ENCODE peak calls at places on chromosomes 3 and 15, in six cellular contexts. One of them, this sample, is unnamed.

GRCh38 chr3:38556640-38557358 is 60.7 kb downstream of the EXOG start:
- DNase-seq in NB4: no peak
- DNase-seq in PC-3: no peak
- DNase-seq in astrocyte of the cerebellum: no peak
- DNase-seq in cardiac fibroblast: no peak
- DNase-seq in endothelial cell: no peak
- DNase-seq in this sample: no peak

GRCh38 chr15:63894662-63894949 is 60.9 kb upstream of the HERC1 start:
- DNase-seq in NB4: no peak
- DNase-seq in PC-3: no peak
- DNase-seq in astrocyte of the cerebellum: no peak
- DNase-seq in cardiac fibroblast: no peak
- DNase-seq in endothelial cell: no peak
- DNase-seq in this sample: no peak

GRCh38 chr3:3906171-3906570 is 106.9 kb downstream of the LRRN1 start:
- DNase-seq in NB4: no peak
- DNase-seq in PC-3: no peak
- DNase-seq in astrocyte of the cerebellum: no peak
- DNase-seq in cardiac fibroblast: no peak
- DNase-seq in endothelial cell: no peak
- DNase-seq in this sample: no peak

GRCh38 chr3:136626448-136626847 is 125.7 kb downstream of the STAG1 start:
- DNase-seq in NB4: no peak
- DNase-seq in PC-3: peak; percentile 32
- DNase-seq in astrocyte of the cerebellum: no peak
- DNase-seq in cardiac fibroblast: peak; percentile 25
- DNase-seq in endothelial cell: no peak
- DNase-seq in this sample: no peak

GRCh38 chr3:54343495-54343894 is 221.1 kb downstream of the CACNA2D3 start:
- DNase-seq in NB4: no peak
- DNase-seq in PC-3: no peak
- DNase-seq in astrocyte of the cerebellum: no peak
- DNase-seq in cardiac fibroblast: no peak
- DNase-seq in endothelial cell: no peak
- DNase-seq in this sample: no peak

GRCh38 chr3:9808345-9809037 is 1.6 kb upstream of the TTLL3 start:
- DNase-seq in NB4: peak; percentile 56
- DNase-seq in PC-3: peak; percentile 63
- DNase-seq in astrocyte of the cerebellum: no peak
- DNase-seq in cardiac fibroblast: peak; percentile 48
- DNase-seq in endothelial cell: peak; percentile 27
- DNase-seq in this sample: no peak

GRCh38 chr3:197487911-197488391 is 67.8 kb downstream of the BDH1 start:
- DNase-seq in NB4: no peak
- DNase-seq in PC-3: peak; percentile 94
- DNase-seq in astrocyte of the cerebellum: peak; percentile 97
- DNase-seq in cardiac fibroblast: peak; percentile 99
- DNase-seq in endothelial cell: no peak
- DNase-seq in this sample: peak; percentile 95

GRCh38 chr3:80542476-80542875 is 774.7 kb upstream of the ROBO1 start:
- DNase-seq in NB4: no peak
- DNase-seq in PC-3: no peak
- DNase-seq in astrocyte of the cerebellum: no peak
- DNase-seq in cardiac fibroblast: no peak
- DNase-seq in endothelial cell: no peak
- DNase-seq in this sample: no peak

GRCh38 chr3:53837331-53837730 is 8.9 kb downstream of the CHDH start:
- DNase-seq in NB4: no peak
- DNase-seq in PC-3: no peak
- DNase-seq in astrocyte of the cerebellum: no peak
- DNase-seq in cardiac fibroblast: no peak
- DNase-seq in endothelial cell: no peak
- DNase-seq in this sample: no peak

GRCh38 chr3:183158552-183159006 is 4.0 kb downstream of the LAMP3 start:
- DNase-seq in NB4: peak; percentile 76
- DNase-seq in PC-3: no peak
- DNase-seq in astrocyte of the cerebellum: peak; percentile 19
- DNase-seq in cardiac fibroblast: peak; percentile 86
- DNase-seq in endothelial cell: no peak
- DNase-seq in this sample: peak; percentile 40

GRCh38 chr3:105398407-105398806 is 31.7 kb downstream of the ALCAM start:
- DNase-seq in NB4: no peak
- DNase-seq in PC-3: peak; percentile 26
- DNase-seq in astrocyte of the cerebellum: no peak
- DNase-seq in cardiac fibroblast: no peak
- DNase-seq in endothelial cell: no peak
- DNase-seq in this sample: no peak

GRCh38 chr3:131756405-131756804 is 253.6 kb upstream of the MRPL3 start:
- DNase-seq in NB4: no peak
- DNase-seq in PC-3: no peak
- DNase-seq in astrocyte of the cerebellum: no peak
- DNase-seq in cardiac fibroblast: no peak
- DNase-seq in endothelial cell: no peak
- DNase-seq in this sample: no peak

GRCh38 chr3:8486434-8486833 is 15.2 kb upstream of the LMCD1 start:
- DNase-seq in NB4: no peak
- DNase-seq in PC-3: no peak
- DNase-seq in astrocyte of the cerebellum: no peak
- DNase-seq in cardiac fibroblast: no peak
- DNase-seq in endothelial cell: no peak
- DNase-seq in this sample: no peak

GRCh38 chr3:128278130-128278529 is 124.8 kb downstream of the EEFSEC start:
- DNase-seq in NB4: no peak
- DNase-seq in PC-3: no peak
- DNase-seq in astrocyte of the cerebellum: no peak
- DNase-seq in cardiac fibroblast: no peak
- DNase-seq in endothelial cell: no peak
- DNase-seq in this sample: no peak

GRCh38 chr3:31733234-31733667 is 200.5 kb downstream of the STT3B start:
- DNase-seq in NB4: no peak
- DNase-seq in PC-3: peak; percentile 58
- DNase-seq in astrocyte of the cerebellum: no peak
- DNase-seq in cardiac fibroblast: no peak
- DNase-seq in endothelial cell: no peak
- DNase-seq in this sample: peak; percentile 47

GRCh38 chr3:127853681-127854080 is 31.4 kb upstream of the MGLL start:
- DNase-seq in NB4: no peak
- DNase-seq in PC-3: peak; percentile 43
- DNase-seq in astrocyte of the cerebellum: no peak
- DNase-seq in cardiac fibroblast: no peak
- DNase-seq in endothelial cell: no peak
- DNase-seq in this sample: no peak

GRCh38 chr3:157082305-157082981 is 77.5 kb downstream of the CCNL1 start:
- DNase-seq in NB4: no peak
- DNase-seq in PC-3: peak; percentile 92
- DNase-seq in astrocyte of the cerebellum: peak; percentile 59
- DNase-seq in cardiac fibroblast: peak; percentile 80
- DNase-seq in endothelial cell: no peak
- DNase-seq in this sample: peak; percentile 78

GRCh38 chr15:41490355-41490754 is 3.3 kb upstream of the ITPKA start:
- DNase-seq in NB4: peak; percentile 90
- DNase-seq in PC-3: peak; percentile 94
- DNase-seq in astrocyte of the cerebellum: peak; percentile 81
- DNase-seq in cardiac fibroblast: peak; percentile 98
- DNase-seq in endothelial cell: no peak
- DNase-seq in this sample: peak; percentile 23

GRCh38 chr3:178971614-178972013 is 100.0 kb downstream of the ZMAT3 start:
- DNase-seq in NB4: no peak
- DNase-seq in PC-3: peak; percentile 66
- DNase-seq in astrocyte of the cerebellum: no peak
- DNase-seq in cardiac fibroblast: no peak
- DNase-seq in endothelial cell: no peak
- DNase-seq in this sample: no peak

GRCh38 chr15:84108725-84109124 is 126.8 kb upstream of the GOLGA6L4 start:
- DNase-seq in NB4: no peak
- DNase-seq in PC-3: peak; percentile 53
- DNase-seq in astrocyte of the cerebellum: no peak
- DNase-seq in cardiac fibroblast: peak; percentile 48
- DNase-seq in endothelial cell: no peak
- DNase-seq in this sample: no peak
- TF ChIP-seq CTCF in NB4: no peak
- TF ChIP-seq CTCF in PC-3: peak; percentile 62
- TF ChIP-seq CTCF in astrocyte of the cerebellum: peak; percentile 25
- TF ChIP-seq CTCF in cardiac fibroblast: peak; percentile 22
- TF ChIP-seq CTCF in endothelial cell: peak; percentile 35
- TF ChIP-seq CTCF in this sample: peak; percentile 54

GRCh38 chr3:187150599-187150998 is 11.3 kb upstream of the RPL39L start:
- DNase-seq in NB4: peak; percentile 49
- DNase-seq in PC-3: peak; percentile 24
- DNase-seq in astrocyte of the cerebellum: no peak
- DNase-seq in cardiac fibroblast: no peak
- DNase-seq in endothelial cell: peak; percentile 18
- DNase-seq in this sample: no peak
- TF ChIP-seq CTCF in NB4: peak; percentile 37
- TF ChIP-seq CTCF in PC-3: peak; percentile 51
- TF ChIP-seq CTCF in astrocyte of the cerebellum: no peak
- TF ChIP-seq CTCF in cardiac fibroblast: no peak
- TF ChIP-seq CTCF in endothelial cell: no peak
- TF ChIP-seq CTCF in this sample: peak; percentile 14

DNA sequence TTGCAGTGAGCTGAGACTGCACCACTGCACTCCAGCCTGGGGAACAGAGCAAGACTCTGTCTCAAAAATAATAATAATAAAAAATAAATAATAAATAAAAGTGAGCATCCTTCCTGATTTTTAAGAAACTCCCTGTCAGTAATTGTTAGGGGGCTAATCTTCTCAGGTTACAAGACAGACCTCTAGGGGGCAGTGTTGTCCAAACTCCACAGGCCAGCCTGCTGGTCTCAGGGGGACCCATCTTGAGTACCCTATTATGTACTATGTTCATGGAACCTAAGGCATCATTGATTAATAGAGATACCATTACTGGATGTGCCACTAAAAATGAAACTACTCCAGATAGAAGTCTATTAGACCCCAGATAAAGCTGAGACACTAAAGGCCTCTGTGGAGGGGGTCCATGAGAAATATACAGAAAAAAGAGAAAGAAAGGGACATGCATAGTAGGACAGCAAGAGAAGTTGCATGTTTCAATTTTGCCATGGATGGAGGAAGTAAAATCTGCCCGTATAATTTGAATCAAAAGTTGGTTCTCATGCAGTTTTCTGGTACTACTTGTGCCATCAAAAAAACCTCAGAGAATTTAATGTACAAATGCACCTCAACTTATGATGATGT is 85.5 kb upstream of the CDV3 start:
- DNase-seq in NB4: peak; percentile 58
- DNase-seq in PC-3: peak; percentile 2
- DNase-seq in astrocyte of the cerebellum: no peak
- DNase-seq in cardiac fibroblast: peak; percentile 65
- DNase-seq in endothelial cell: no peak
- DNase-seq in this sample: no peak
- TF ChIP-seq CTCF in NB4: peak; percentile 37
- TF ChIP-seq CTCF in PC-3: peak; percentile 40
- TF ChIP-seq CTCF in astrocyte of the cerebellum: peak; percentile 35
- TF ChIP-seq CTCF in cardiac fibroblast: peak; percentile 68
- TF ChIP-seq CTCF in endothelial cell: peak; percentile 49
- TF ChIP-seq CTCF in this sample: peak; percentile 49

DNA sequence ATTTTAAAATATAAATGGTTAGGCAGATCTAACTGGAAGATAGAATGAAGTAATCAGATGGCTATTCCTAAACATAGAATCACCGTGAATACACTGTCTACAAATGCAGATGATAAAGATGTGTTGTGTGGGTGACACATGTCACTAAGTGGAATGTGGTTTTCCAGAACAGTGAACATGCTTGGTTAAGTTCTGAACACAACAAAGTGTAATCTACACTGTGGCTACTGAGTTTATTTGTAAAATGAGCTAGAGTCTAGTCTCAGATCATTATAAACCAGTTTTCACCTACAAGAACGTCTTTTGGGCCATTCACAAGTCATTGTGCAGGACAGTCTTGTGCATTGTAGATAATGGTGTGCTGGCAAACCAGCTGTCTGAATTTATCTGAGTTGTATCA is 35.3 kb downstream of the OXNAD1 start:
- DNase-seq in NB4: no peak
- DNase-seq in PC-3: no peak
- DNase-seq in astrocyte of the cerebellum: no peak
- DNase-seq in cardiac fibroblast: no peak
- DNase-seq in endothelial cell: no peak
- DNase-seq in this sample: no peak
- TF ChIP-seq CTCF in NB4: no peak
- TF ChIP-seq CTCF in PC-3: no peak
- TF ChIP-seq CTCF in astrocyte of the cerebellum: no peak
- TF ChIP-seq CTCF in cardiac fibroblast: no peak
- TF ChIP-seq CTCF in endothelial cell: no peak
- TF ChIP-seq CTCF in this sample: no peak

DNA sequence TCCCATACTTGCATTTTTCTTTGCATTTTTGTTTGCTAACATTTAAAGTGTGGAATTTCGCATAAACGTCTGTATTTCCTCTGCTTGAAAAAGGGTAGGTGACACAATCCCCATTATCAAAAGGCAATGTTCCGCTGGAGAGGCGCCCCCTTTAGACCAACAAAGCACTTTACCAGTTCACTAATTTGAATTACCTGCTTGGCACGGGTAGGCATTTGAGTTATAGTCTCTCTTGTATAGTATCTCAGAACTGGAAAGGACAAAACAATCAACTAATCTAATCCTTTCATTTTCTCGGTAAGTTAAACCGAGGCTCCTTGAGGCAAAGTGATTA is 775 bp upstream of the CCDC39 start:
- DNase-seq in NB4: peak; percentile 2
- DNase-seq in PC-3: no peak
- DNase-seq in astrocyte of the cerebellum: peak; percentile 19
- DNase-seq in cardiac fibroblast: peak; percentile 47
- DNase-seq in endothelial cell: peak; percentile 55
- DNase-seq in this sample: peak; percentile 16
- TF ChIP-seq CTCF in NB4: no peak
- TF ChIP-seq CTCF in PC-3: peak; percentile 94
- TF ChIP-seq CTCF in astrocyte of the cerebellum: peak; percentile 67
- TF ChIP-seq CTCF in cardiac fibroblast: peak; percentile 54
- TF ChIP-seq CTCF in endothelial cell: peak; percentile 71
- TF ChIP-seq CTCF in this sample: peak; percentile 86